ENCODE peak calls at places on chromosomes 6 and 20, in four cellular contexts. I is GM23248, A is suprapubic skin, S is mammary epithelial cell. K is an unnamed sample. For H3K4me1 and H3K36me3, the result is how much of the 10 kb centered on the place peaks cover.

GRCh38 chr20:25336561-25337422 is 53.8 kb downstream of the ABHD12 start:
- DNase-seq in A (no peak), S (peak), I (peak), K (peak)

GRCh38 chr6:14704383-14705271 is 541.2 kb upstream of the JARID2 start:
- DNase-seq in I (peak), A (no peak), S (no peak), K (no peak)

GRCh38 chr6:89842228-89842627 is 12.5 kb downstream of the CASP8AP2 start:
- DNase-seq in S (no peak), I (peak), A (no peak), K (no peak)

GRCh38 chr6:40956871-40957270 is 82.2 kb downstream of the UNC5CL start:
- DNase-seq in I (peak), S (no peak), A (no peak), K (no peak)

GRCh38 chr20:49516916-49517315 is 34.4 kb upstream of the KCNB1 start:
- DNase-seq in I (no peak), S (no peak), A (no peak), K (no peak)

GRCh38 chr20:24503352-24503931 is 34.0 kb downstream of the SYNDIG1 start:
- DNase-seq in I (peak), A (no peak), S (no peak), K (no peak)

GRCh38 chr6:151523034-151523433 is 29.2 kb downstream of the CCDC170 start:
- DNase-seq in S (no peak), I (no peak), A (no peak), K (no peak)

GRCh38 chr6:109093732-109094131 is 914 bp downstream of the SESN1 start:
- DNase-seq in A (no peak), S (peak), I (peak), K (no peak)

GRCh38 chr6:6674872-6675271 is 86.4 kb downstream of the LY86 start:
- DNase-seq in S (no peak), A (no peak), I (peak), K (no peak)

GRCh38 chr20:16904751-16905150 is 156.6 kb downstream of the OTOR start:
- DNase-seq in I (no peak), A (no peak), S (no peak), K (no peak)

GRCh38 chr6:14194483-14194882 is 76.9 kb downstream of the CD83 start:
- DNase-seq in I (no peak), A (no peak), S (no peak), K (no peak)

DNA sequence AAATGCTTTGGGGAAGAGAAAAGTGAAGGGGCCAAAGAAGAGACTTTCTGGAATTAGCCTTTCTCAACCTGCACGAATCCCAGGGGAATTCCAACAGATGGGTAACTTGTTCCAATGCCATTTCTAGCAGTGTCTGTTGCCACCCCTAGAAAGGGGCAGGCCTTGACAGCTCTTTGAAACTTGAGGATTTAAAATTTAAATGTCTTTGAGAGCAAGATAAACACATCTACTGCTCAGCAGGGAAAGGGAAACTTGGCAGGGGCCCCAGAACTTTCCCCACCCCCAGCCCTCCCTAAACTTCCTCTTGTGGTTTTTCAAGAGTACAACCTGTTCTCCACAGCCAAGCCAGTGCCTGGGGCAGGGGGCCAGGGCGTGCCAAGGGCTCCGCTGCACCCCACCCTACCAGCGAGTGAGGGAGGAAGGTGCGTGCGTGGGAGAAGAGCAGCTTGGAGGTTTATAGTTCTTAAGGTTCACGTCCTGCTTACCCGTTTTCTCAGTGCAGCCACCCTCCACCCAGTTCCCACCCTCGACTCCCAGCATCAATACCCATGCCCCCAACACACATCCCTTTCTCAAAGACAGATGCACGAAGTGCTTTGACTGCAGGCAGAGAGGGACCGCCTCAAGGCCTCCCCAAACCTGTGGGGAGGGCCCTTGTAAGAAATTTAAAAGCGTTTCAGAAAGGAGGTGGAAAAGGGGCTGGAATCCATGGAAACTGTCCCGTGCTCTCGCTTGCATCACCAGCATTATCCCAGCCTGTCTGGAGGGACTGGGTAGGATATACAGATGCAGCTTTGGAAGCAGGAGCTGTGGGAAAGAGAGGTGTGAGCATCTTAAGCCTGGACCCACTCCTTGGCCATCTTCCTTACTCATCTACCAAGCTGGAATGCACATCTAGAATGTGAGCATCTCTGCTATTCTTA is 4.5 kb upstream of the TAF8 start:
- DNase-seq in S (peak), A (peak), I (peak), K (peak)
- H3K4me1 ChIP-seq in S (under half), A (half or more), I (under half), K (under half)

GRCh38 chr6:158153576-158153975 is 14.5 kb downstream of the SERAC1 start:
- DNase-seq in A (no peak), S (no peak), I (no peak), K (no peak)
- H3K36me3 ChIP-seq in A (under half), S (under half), I (under half), K (under half)

GRCh38 chr20:7866279-7866678 is 74.0 kb downstream of the HAO1 start:
- DNase-seq in S (no peak), I (no peak), A (no peak), K (no peak)

DNA sequence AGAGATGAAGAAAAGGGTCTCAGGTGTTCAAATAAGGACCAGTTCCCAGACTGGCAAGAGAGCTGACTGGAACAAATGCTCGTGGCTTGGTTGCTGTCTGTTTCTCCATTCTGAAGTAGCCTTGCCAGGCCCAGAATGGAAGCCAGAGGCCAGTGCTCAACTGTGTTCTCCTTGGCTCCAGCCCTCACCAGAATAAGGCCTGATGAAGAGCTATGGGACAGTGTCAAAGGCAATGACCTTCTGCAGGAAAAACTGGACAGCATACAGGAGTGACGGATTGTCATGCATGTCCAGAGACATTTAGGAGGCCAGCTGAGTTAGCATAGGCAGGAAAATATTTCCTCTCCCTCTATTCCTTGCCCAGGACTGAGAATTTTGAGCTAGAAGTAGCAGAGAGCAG is 72.2 kb downstream of the HAO1 start:
- DNase-seq in A (no peak), S (no peak), I (no peak), K (no peak)
- H3K4me1 ChIP-seq in A (under half), S (under half), I (under half), K (under half)

GRCh38 chr6:79599725-79600259 is 31.3 kb upstream of the SH3BGRL2 start:
- DNase-seq in S (no peak), I (no peak), A (no peak), K (no peak)
- H3K36me3 ChIP-seq in S (under half), I (under half), A (under half), K (under half)

GRCh38 chr20:15191082-15191723 is 853.8 kb upstream of the FLRT3 start:
- DNase-seq in I (no peak), S (no peak), A (no peak), K (no peak)

GRCh38 chr20:15200139-15200538 is 862.7 kb upstream of the FLRT3 start:
- DNase-seq in S (peak), I (peak), A (no peak), K (no peak)

GRCh38 chr20:15195378-15195777 is 858.0 kb upstream of the FLRT3 start:
- DNase-seq in S (peak), A (no peak), I (peak), K (no peak)

GRCh38 chr20:15199698-15200097 is 862.3 kb upstream of the FLRT3 start:
- DNase-seq in S (no peak), A (no peak), I (no peak), K (no peak)

GRCh38 chr20:15196580-15197255 is 859.3 kb upstream of the FLRT3 start:
- DNase-seq in S (no peak), I (no peak), A (no peak), K (no peak)
- H3K4me1 ChIP-seq in S (under half), I (under half), A (under half), K (under half)

GRCh38 chr20:58070664-58071499 is 157.6 kb downstream of the ANKRD60 start:
- DNase-seq in A (no peak), I (no peak), S (no peak), K (no peak)
- H3K36me3 ChIP-seq in A (under half), I (under half), S (under half), K (under half)

GRCh38 chr6:111739257-111739696 is 133.6 kb upstream of the TRAF3IP2 start:
- DNase-seq in S (no peak), A (no peak), I (no peak), K (no peak)
- H3K4me1 ChIP-seq in S (under half), A (under half), I (under half), K (under half)

GRCh38 chr20:21380711-21381110 is 16.6 kb downstream of the NKX2-4 start:
- DNase-seq in A (no peak), I (no peak), S (no peak), K (no peak)
- H3K36me3 ChIP-seq in A (under half), I (under half), S (under half), K (under half)

GRCh38 chr20:32823078-32823477 is 3.3 kb downstream of the MAPRE1 start:
- DNase-seq in I (peak), S (peak), A (no peak), K (no peak)
- H3K4me1 ChIP-seq in I (under half), S (under half), A (under half), K (under half)

K was measured in breast epithelium.